ENCODE peak calls at places on chromosomes 16 and 17, in ten cellular contexts. O is NCI-H1092 treated with DMSO at 0.1 percent for 48 hours, D is caudate nucleus, F is neural progenitor cell, P is A549, H is non-pigmented ciliary epithelial cell, N is AG08396, W is GM13977, S is GOT3, M is C1 segment of cervical spinal cord. E is an unnamed sample.

GRCh38 chr17:20926532-20926931 is 116.3 kb downstream of the USP22 start:
- DNase-seq in D (no peak), M (no peak), S (no peak), N (peak), P (no peak), W (no peak), F (no peak), H (no peak), O (no peak), E (no peak)

GRCh38 chr16:76428858-76429257 is 151.7 kb downstream of the CNTNAP4 start:
- DNase-seq in H (no peak), M (no peak), N (no peak), F (no peak), S (no peak), D (no peak), O (peak), P (peak), W (no peak), E (no peak)

GRCh38 chr17:7191571-7192270 is 12.6 kb upstream of the ASGR1 start:
- DNase-seq in D (no peak), H (no peak), F (peak), P (peak), M (peak), S (no peak), O (peak), N (peak), W (no peak), E (no peak)

GRCh38 chr17:57294629-57295501 is 38.5 kb downstream of the MSI2 start:
- DNase-seq in N (peak), P (peak), F (no peak), S (no peak), M (no peak), H (no peak), O (peak), D (no peak), W (no peak), E (no peak)

GRCh38 chr17:82677353-82677925 is 21.1 kb downstream of the RAB40B start:
- DNase-seq in O (no peak), D (no peak), W (no peak), F (no peak), P (no peak), M (no peak), N (no peak), S (no peak), H (no peak), E (no peak)

GRCh38 chr16:88966986-88967799 is 9.8 kb downstream of the CBFA2T3 start:
- DNase-seq in H (no peak), M (no peak), N (no peak), W (no peak), P (no peak), O (no peak), F (no peak), S (no peak), D (no peak), E (no peak)

GRCh38 chr17:78230996-78231931 is at the start of gene TMEM235:
- DNase-seq in W (no peak), M (no peak), S (no peak), H (no peak), D (no peak), P (no peak), N (no peak), O (no peak), F (peak), E (no peak)

GRCh38 chr16:72875291-72876036 is 172.5 kb downstream of the ZFHX3 start:
- DNase-seq in S (no peak), N (no peak), D (no peak), M (no peak), F (no peak), H (no peak), O (no peak), W (no peak), P (peak), E (no peak)

GRCh38 chr17:47192549-47192948 is 3.5 kb upstream of the CDC27 start:
- DNase-seq in D (no peak), H (no peak), N (no peak), S (no peak), F (no peak), M (no peak), P (no peak), W (no peak), O (peak), E (no peak)

GRCh38 chr16:1941162-1941923 is 1.7 kb downstream of the MSRB1 start:
- DNase-seq in O (no peak), F (peak), D (no peak), N (no peak), P (no peak), H (no peak), W (no peak), M (no peak), S (no peak), E (no peak)

GRCh38 chr16:6165330-6165984 is 1067.9 kb upstream of the EEF2KMT start:
- DNase-seq in F (peak), W (no peak), M (no peak), N (no peak), O (no peak), P (peak), H (no peak), S (no peak), D (no peak), E (no peak)

GRCh38 chr17:35056013-35056412 is 7.5 kb downstream of the RFFL start:
- DNase-seq in P (no peak), D (no peak), N (no peak), H (no peak), M (no peak), W (no peak), O (no peak), S (no peak), F (peak), E (no peak)

GRCh38 chr16:79191933-79192332 is 408.6 kb downstream of the MAF start:
- DNase-seq in F (no peak), P (no peak), S (no peak), D (no peak), M (no peak), H (no peak), O (no peak), W (no peak), N (no peak), E (no peak)

GRCh38 chr17:979539-980405 is at the start of gene NXN:
- DNase-seq in W (peak), M (peak), P (peak), S (peak), H (no peak), O (peak), D (peak), F (peak), N (peak), E (no peak)

GRCh38 chr17:73419051-73419450 is 107.2 kb upstream of the CDC42EP4 start:
- DNase-seq in M (no peak), N (no peak), F (no peak), S (no peak), D (no peak), W (no peak), O (no peak), H (no peak), P (no peak), E (no peak)

GRCh38 chr17:50289268-50289667 is 15.0 kb downstream of the TMEM92 start:
- DNase-seq in D (no peak), M (no peak), F (no peak), P (no peak), O (no peak), N (no peak), H (no peak), S (no peak), W (no peak), E (no peak)

GRCh38 chr16:57187508-57187854 is 1.4 kb downstream of the RSPRY1 start:
- DNase-seq in P (no peak), D (no peak), O (no peak), W (peak), H (no peak), M (no peak), S (no peak), N (no peak), F (no peak), E (no peak)

GRCh38 chr17:77698903-77699615 is 259.4 kb upstream of the TNRC6C start:
- DNase-seq in S (no peak), F (no peak), P (no peak), N (no peak), H (no peak), D (no peak), W (no peak), M (no peak), O (no peak), E (no peak)

GRCh38 chr16:71648162-71648561 is 22.2 kb downstream of the MARVELD3 start:
- DNase-seq in N (no peak), M (no peak), O (no peak), D (no peak), H (no peak), P (no peak), W (no peak), F (no peak), S (no peak), E (no peak)

GRCh38 chr17:82204831-82205719 is 7.6 kb downstream of the CCDC57 start:
- DNase-seq in D (no peak), P (peak), N (peak), W (no peak), S (peak), O (peak), M (no peak), H (peak), F (no peak), E (no peak)

GRCh38 chr16:75801307-75801706 is 75.0 kb upstream of the CPHXL start:
- DNase-seq in O (no peak), F (no peak), N (no peak), P (no peak), S (no peak), M (no peak), H (no peak), W (no peak), D (no peak), E (no peak)

GRCh38 chr17:17239832-17240231 is 2.9 kb upstream of the FLCN start:
- DNase-seq in D (no peak), O (no peak), S (no peak), W (no peak), P (no peak), F (no peak), M (no peak), N (no peak), H (no peak), E (no peak)

GRCh38 chr16:56987692-56988091 is 1.7 kb upstream of the NLRC5 start:
- DNase-seq in N (no peak), O (no peak), F (no peak), H (no peak), W (no peak), D (no peak), S (no peak), M (no peak), P (no peak), E (no peak)

GRCh38 chr16:14104066-14104465 is 32.9 kb downstream of the MRTFB start:
- DNase-seq in H (no peak), S (no peak), W (no peak), O (no peak), P (no peak), N (no peak), M (no peak), F (no peak), D (no peak), E (no peak)

GRCh38 chr17:75996665-75997590 is 3.7 kb upstream of the CDK3 start:
- DNase-seq in F (no peak), M (no peak), H (no peak), O (no peak), N (peak), W (peak), P (no peak), D (no peak), S (no peak), E (no peak)

GRCh38 chr16:65967376-65967775 is 399.1 kb upstream of the CDH5 start:
- DNase-seq in N (no peak), S (no peak), F (no peak), M (no peak), H (no peak), P (no peak), W (no peak), O (no peak), D (no peak), E (peak)

GRCh38 chr17:58280480-58281217 is at the start of gene MPO:
- DNase-seq in P (no peak), M (no peak), H (no peak), S (no peak), D (no peak), O (no peak), W (peak), F (no peak), N (peak), E (no peak)

GRCh38 chr16:53093162-53093744 is 38.5 kb downstream of the CHD9 start:
- DNase-seq in O (no peak), W (no peak), F (no peak), N (no peak), P (no peak), M (no peak), D (no peak), H (no peak), S (no peak), E (no peak)